ENCODE peak calls at places on chromosome 7, in six cellular contexts. Y is GM12892, T is GM12878, U is SK-N-SH, M is H1, N is K562. J is an unnamed sample.

GRCh38 chr7:157692156-157693011 is 355.6 kb downstream of the DNAJB6 start:
- DNase-seq in Y (no peak), T (no peak), U (no peak), M (no peak), N (no peak), J (no peak)

GRCh38 chr7:325811-326210 is 35.8 kb downstream of the FOXL3 start:
- DNase-seq in Y (no peak), T (no peak), U (no peak), M (no peak), N (no peak), J (no peak)

GRCh38 chr7:16135628-16136027 is 285.7 kb downstream of the CRPPA start:
- DNase-seq in Y (no peak), T (no peak), U (no peak), M (no peak), N (no peak), J (no peak)

GRCh38 chr7:150531704-150532103 is 17.0 kb downstream of the GIMAP7 start:
- DNase-seq in Y (no peak), T (no peak), U (no peak), M (no peak), N (no peak), J (no peak)

GRCh38 chr7:106068986-106069385 is 43.1 kb downstream of the SYPL1 start:
- DNase-seq in Y (no peak), T (no peak), U (peak), M (no peak), N (no peak), J (no peak)

GRCh38 chr7:3206771-3207191 is 94.3 kb upstream of the SDK1 start:
- DNase-seq in Y (no peak), T (no peak), U (no peak), M (no peak), N (no peak), J (no peak)

GRCh38 chr7:105387621-105388372 is 924 bp downstream of the SRPK2 start:
- DNase-seq in Y (peak), T (no peak), U (peak), M (no peak), N (peak), J (peak)

GRCh38 chr7:145219461-145219860 is 383.6 kb upstream of the TPK1 start:
- DNase-seq in Y (no peak), T (no peak), U (no peak), M (no peak), N (no peak), J (no peak)

GRCh38 chr7:103065666-103066065 is 8.9 kb downstream of the FBXL13 start:
- DNase-seq in Y (peak), T (no peak), U (peak), M (no peak), N (peak), J (no peak)

GRCh38 chr7:69349291-69349690 is 249.0 kb upstream of the AUTS2 start:
- DNase-seq in Y (no peak), T (no peak), U (no peak), M (peak), N (no peak), J (no peak)

GRCh38 chr7:150361402-150361801 is 7.2 kb upstream of the REPIN1 start:
- DNase-seq in Y (no peak), T (no peak), U (no peak), M (no peak), N (peak), J (no peak)

GRCh38 chr7:142697270-142697669 is 52.0 kb upstream of the PRSS1 start:
- DNase-seq in Y (no peak), T (no peak), U (no peak), M (no peak), N (no peak), J (no peak)

GRCh38 chr7:138350701-138351357 is 109.2 kb upstream of the TRIM24 start:
- DNase-seq in Y (no peak), T (no peak), U (no peak), M (no peak), N (no peak), J (no peak)

GRCh38 chr7:55912748-55913158 is 25.5 kb downstream of the ZNF713 start:
- DNase-seq in Y (no peak), T (no peak), U (no peak), M (no peak), N (no peak), J (no peak)

GRCh38 chr7:142168746-142169145 is 57.2 kb downstream of the MGAM2 start:
- DNase-seq in Y (no peak), T (no peak), U (no peak), M (no peak), N (no peak), J (no peak)

GRCh38 chr7:136953386-136953785 is 84.9 kb downstream of the CHRM2 start:
- DNase-seq in Y (no peak), T (no peak), U (no peak), M (no peak), N (no peak), J (no peak)

GRCh38 chr7:12130664-12131063 is 80.4 kb upstream of the TMEM106B start:
- DNase-seq in Y (no peak), T (no peak), U (no peak), M (no peak), N (no peak), J (no peak)

GRCh38 chr7:15609287-15609686 is 47.5 kb upstream of the AGMO start:
- DNase-seq in Y (no peak), T (no peak), U (no peak), M (no peak), N (no peak), J (no peak)

GRCh38 chr7:80224416-80224815 is 89.8 kb downstream of the GNAI1 start:
- DNase-seq in Y (no peak), T (no peak), U (no peak), M (no peak), N (no peak), J (no peak)

GRCh38 chr7:18241543-18242231 is 214.0 kb upstream of the PRPS1L1 start:
- DNase-seq in Y (no peak), T (no peak), U (no peak), M (no peak), N (no peak), J (no peak)

GRCh38 chr7:157614457-157615020 is 277.7 kb downstream of the DNAJB6 start:
- DNase-seq in Y (no peak), T (no peak), U (no peak), M (no peak), N (no peak), J (no peak)

GRCh38 chr7:54419209-54419608 is 123.0 kb upstream of the VSTM2A start:
- DNase-seq in Y (no peak), T (no peak), U (no peak), M (no peak), N (no peak), J (no peak)

GRCh38 chr7:83410989-83411591 is 237.8 kb downstream of the SEMA3E start:
- DNase-seq in Y (no peak), T (no peak), U (peak), M (no peak), N (peak), J (no peak)

GRCh38 chr7:135706858-135707569 is 21.0 kb downstream of the SLC13A4 start:
- DNase-seq in Y (no peak), T (no peak), U (no peak), M (no peak), N (no peak), J (no peak)

GRCh38 chr7:67854784-67855183 is 858.2 kb downstream of the TYW1 start:
- DNase-seq in Y (no peak), T (no peak), U (no peak), M (no peak), N (no peak), J (no peak)

GRCh38 chr7:1542841-1543747 is 12.6 kb downstream of the MAFK start:
- DNase-seq in Y (no peak), T (no peak), U (no peak), M (no peak), N (no peak), J (no peak)

GRCh38 chr7:36048141-36048901 is 104.7 kb upstream of the EEPD1 start:
- DNase-seq in Y (no peak), T (no peak), U (peak), M (no peak), N (no peak), J (no peak)

GRCh38 chr7:24609059-24609458 is 35.8 kb downstream of the PALS2 start:
- DNase-seq in Y (no peak), T (no peak), U (no peak), M (no peak), N (no peak), J (no peak)

GRCh38 chr7:107538001-107538400 is 25.7 kb downstream of the COG5 start:
- DNase-seq in Y (no peak), T (no peak), U (no peak), M (no peak), N (no peak), J (no peak)

GRCh38 chr7:56491636-56492425 is 375.6 kb upstream of the NUPR2 start:
- DNase-seq in Y (no peak), T (no peak), U (no peak), M (no peak), N (no peak), J (no peak)

GRCh38 chr7:44072364-44073231 is 7.2 kb upstream of the PGAM2 start:
- DNase-seq in Y (no peak), T (no peak), U (peak), M (peak), N (peak), J (peak)

GRCh38 chr7:47807756-47808155 is 140.5 kb downstream of the PKD1L1 start:
- DNase-seq in Y (no peak), T (no peak), U (no peak), M (no peak), N (no peak), J (no peak)
- TF ChIP-seq TAF1 in Y (no peak), T (no peak), U (no peak), M (no peak), N (no peak), J (no peak)

GRCh38 chr7:17185690-17186070 is 112.8 kb upstream of the AHR start:
- DNase-seq in Y (no peak), T (peak), U (no peak), M (no peak), N (no peak), J (no peak)
- TF ChIP-seq TAF1 in Y (no peak), T (no peak), U (no peak), M (no peak), N (no peak), J (no peak)

GRCh38 chr7:96052860-96053452 is 268.9 kb downstream of the SLC25A13 start:
- DNase-seq in Y (no peak), T (no peak), U (peak), M (no peak), N (no peak), J (no peak)
- TF ChIP-seq TAF1 in Y (no peak), T (no peak), U (no peak), M (no peak), N (no peak), J (no peak)

GRCh38 chr7:77820967-77821366 is 22.4 kb downstream of the PHTF2 start:
- DNase-seq in Y (no peak), T (no peak), U (no peak), M (no peak), N (no peak), J (no peak)

GRCh38 chr7:77824636-77825035 is 26.1 kb downstream of the PHTF2 start:
- DNase-seq in Y (no peak), T (no peak), U (no peak), M (no peak), N (no peak), J (no peak)

GRCh38 chr7:77825140-77825539 is 26.6 kb downstream of the PHTF2 start:
- DNase-seq in Y (no peak), T (no peak), U (no peak), M (no peak), N (no peak), J (no peak)

GRCh38 chr7:77823787-77824186 is 25.2 kb downstream of the PHTF2 start:
- DNase-seq in Y (no peak), T (no peak), U (no peak), M (no peak), N (no peak), J (no peak)

GRCh38 chr7:77822269-77822668 is 23.7 kb downstream of the PHTF2 start:
- DNase-seq in Y (no peak), T (no peak), U (no peak), M (no peak), N (no peak), J (no peak)
- TF ChIP-seq TAF1 in Y (no peak), T (no peak), U (no peak), M (no peak), N (no peak), J (no peak)

GRCh38 chr7:100465702-100466311 is 1.7 kb upstream of the SPACDR start:
- DNase-seq in Y (no peak), T (no peak), U (peak), M (no peak), N (peak), J (no peak)
- TF ChIP-seq TAF1 in Y (no peak), T (no peak), U (peak), M (no peak), N (no peak), J (no peak)

GRCh38 chr7:22413211-22413610 is 56.3 kb upstream of the RAPGEF5 start:
- DNase-seq in Y (no peak), T (no peak), U (no peak), M (no peak), N (no peak), J (no peak)

GRCh38 chr7:22417349-22417748 is 60.4 kb upstream of the RAPGEF5 start:
- DNase-seq in Y (no peak), T (no peak), U (peak), M (no peak), N (no peak), J (no peak)

GRCh38 chr7:22417841-22418240 is 60.9 kb upstream of the RAPGEF5 start:
- DNase-seq in Y (no peak), T (no peak), U (no peak), M (no peak), N (no peak), J (no peak)

GRCh38 chr7:22411977-22412693 is 55.2 kb upstream of the RAPGEF5 start:
- DNase-seq in Y (no peak), T (no peak), U (no peak), M (no peak), N (no peak), J (no peak)

GRCh38 chr7:22414424-22414823 is 57.5 kb upstream of the RAPGEF5 start:
- DNase-seq in Y (no peak), T (no peak), U (no peak), M (no peak), N (no peak), J (no peak)
- TF ChIP-seq TAF1 in Y (no peak), T (no peak), U (no peak), M (no peak), N (no peak), J (no peak)

GRCh38 chr7:128104109-128104742 is 73.0 kb upstream of the LRRC4 start:
- DNase-seq in Y (peak), T (no peak), U (peak), M (no peak), N (no peak), J (peak)

GRCh38 chr7:128106840-128107239 is 75.6 kb upstream of the LRRC4 start:
- DNase-seq in Y (no peak), T (no peak), U (no peak), M (no peak), N (no peak), J (no peak)

GRCh38 chr7:128108129-128108528 is 76.9 kb upstream of the LRRC4 start:
- DNase-seq in Y (no peak), T (no peak), U (peak), M (no peak), N (no peak), J (no peak)

GRCh38 chr7:128103498-128104108 is 72.4 kb upstream of the LRRC4 start:
- DNase-seq in Y (peak), T (no peak), U (peak), M (no peak), N (no peak), J (peak)

DNA sequence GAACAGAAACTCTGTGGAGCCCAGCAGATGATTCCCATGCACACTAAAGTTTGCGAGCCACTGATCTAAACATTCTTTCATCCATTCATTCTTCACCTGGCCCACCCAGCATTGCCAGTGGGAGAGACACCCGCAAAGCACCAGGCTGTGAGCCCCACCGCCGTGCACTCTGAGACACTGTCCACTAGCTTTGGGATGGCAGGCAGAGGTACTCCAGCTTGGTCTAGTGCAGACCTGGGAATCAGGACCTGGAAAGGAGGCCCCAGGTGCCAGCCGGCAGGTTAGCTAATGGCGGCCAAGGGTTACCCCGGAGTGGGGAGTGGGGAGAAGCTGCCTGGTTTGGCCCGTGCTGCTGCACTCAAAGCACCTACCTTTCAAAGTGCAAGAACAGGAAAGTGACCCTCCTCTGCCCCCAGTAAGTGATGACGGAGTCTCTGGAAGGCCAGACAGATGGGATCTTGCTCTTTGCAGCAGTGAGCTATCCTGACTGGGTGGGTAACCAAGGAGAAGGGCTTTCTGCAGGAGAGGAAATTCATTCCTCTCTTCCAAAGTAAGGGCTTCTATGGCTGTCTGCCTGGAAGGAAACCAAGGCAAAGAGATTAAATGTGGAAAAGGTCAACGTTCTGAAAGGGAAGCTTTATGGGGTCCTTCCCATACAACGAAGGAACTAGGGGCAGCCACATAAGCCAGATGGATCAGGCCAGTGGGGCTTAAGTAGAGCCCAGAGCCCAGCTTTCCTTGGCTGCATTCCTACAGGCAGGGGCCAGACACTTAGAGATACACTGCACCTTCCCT is 74.2 kb upstream of the LRRC4 start:
- DNase-seq in Y (no peak), T (no peak), U (no peak), M (no peak), N (no peak), J (no peak)
- TF ChIP-seq TAF1 in Y (no peak), T (no peak), U (no peak), M (no peak), N (no peak), J (no peak)

J was measured in GM12891.